ENCODE peak calls at places on chromosome 22, in six cellular contexts. Q is ACHN, H is amygdala, X is kidney glomerular epithelial cell, D is LoVo, A is glutamatergic neuron. N is an unnamed sample.

GRCh38 chr22:36156515-36157419 is 3.8 kb downstream of the APOL3 start:
- DNase-seq in Q (peak), H (no peak), X (peak), D (peak), A (no peak), N (no peak)

GRCh38 chr22:23673826-23674690 is 16.8 kb upstream of the RGL4 start:
- DNase-seq in Q (no peak), H (no peak), X (no peak), D (no peak), A (no peak), N (no peak)

GRCh38 chr22:23180301-23180892 is at the start of gene BCR:
- DNase-seq in Q (peak), H (no peak), X (peak), D (peak), A (peak), N (peak)

GRCh38 chr22:46319319-46319718 is 16.2 kb upstream of the TRMU start:
- DNase-seq in Q (no peak), H (no peak), X (no peak), D (no peak), A (no peak), N (no peak)

GRCh38 chr22:46491936-46492335 is 45.5 kb downstream of the CELSR1 start:
- DNase-seq in Q (no peak), H (no peak), X (no peak), D (no peak), A (peak), N (no peak)

GRCh38 chr22:44485494-44485893 is 12.5 kb downstream of the RTL6 start:
- DNase-seq in Q (no peak), H (no peak), X (no peak), D (no peak), A (no peak), N (no peak)

GRCh38 chr22:44580756-44581435 is 82.9 kb upstream of the RTL6 start:
- DNase-seq in Q (no peak), H (no peak), X (no peak), D (no peak), A (no peak), N (no peak)

GRCh38 chr22:49925525-49926128 is 7.2 kb downstream of the CRELD2 start:
- DNase-seq in Q (no peak), H (no peak), X (no peak), D (no peak), A (no peak), N (no peak)

GRCh38 chr22:45179276-45180049 is 15.7 kb downstream of the NUP50 start:
- DNase-seq in Q (no peak), H (no peak), X (no peak), D (no peak), A (no peak), N (no peak)

GRCh38 chr22:42152661-42153270 is 22.2 kb upstream of the CYP2D6 start:
- DNase-seq in Q (no peak), H (no peak), X (no peak), D (no peak), A (no peak), N (no peak)

GRCh38 chr22:49827853-49828598 is at the start of gene BRD1:
- DNase-seq in Q (peak), H (no peak), X (peak), D (peak), A (peak), N (no peak)

GRCh38 chr22:23146842-23147205 is 1.5 kb downstream of the RAB36 start:
- DNase-seq in Q (no peak), H (no peak), X (no peak), D (no peak), A (no peak), N (no peak)

GRCh38 chr22:27493797-27494196 is 307.8 kb downstream of the MN1 start:
- DNase-seq in Q (no peak), H (no peak), X (no peak), D (no peak), A (no peak), N (no peak)

GRCh38 chr22:46673677-46674236 is 53.6 kb downstream of the GRAMD4 start:
- DNase-seq in Q (no peak), H (no peak), X (no peak), D (no peak), A (no peak), N (no peak)

GRCh38 chr22:41910599-41911291 is 4.1 kb downstream of the SHISA8 start:
- DNase-seq in Q (no peak), H (no peak), X (no peak), D (no peak), A (peak), N (no peak)

GRCh38 chr22:47110817-47111443 is 348.5 kb downstream of the TBC1D22A start:
- DNase-seq in Q (no peak), H (no peak), X (no peak), D (no peak), A (no peak), N (no peak)

GRCh38 chr22:26316732-26317131 is 112.3 kb upstream of the ASPHD2 start:
- DNase-seq in Q (no peak), H (no peak), X (no peak), D (no peak), A (no peak), N (no peak)

GRCh38 chr22:48870436-48870835 is 957.2 kb downstream of the BRD1 start:
- DNase-seq in Q (no peak), H (no peak), X (no peak), D (no peak), A (no peak), N (no peak)

GRCh38 chr22:49999063-49999900 is 13.3 kb downstream of the IL17REL start:
- DNase-seq in Q (no peak), H (no peak), X (no peak), D (no peak), A (peak), N (no peak)

GRCh38 chr22:47474895-47475294 is 712.4 kb downstream of the TBC1D22A start:
- DNase-seq in Q (no peak), H (no peak), X (no peak), D (no peak), A (no peak), N (no peak)

GRCh38 chr22:31995807-31996206 is 47.3 kb upstream of the SLC5A1 start:
- DNase-seq in Q (no peak), H (no peak), X (no peak), D (no peak), A (no peak), N (no peak)

GRCh38 chr22:43561421-43562178 is 149.8 kb downstream of the MPPED1 start:
- DNase-seq in Q (no peak), H (no peak), X (no peak), D (no peak), A (peak), N (no peak)

GRCh38 chr22:39427751-39428596 is 28.4 kb downstream of the TAB1 start:
- DNase-seq in Q (no peak), H (no peak), X (no peak), D (no peak), A (no peak), N (no peak)

GRCh38 chr22:25219948-25220442 is 556 bp downstream of the CRYBB2 start:
- DNase-seq in Q (no peak), H (no peak), X (no peak), D (no peak), A (no peak), N (no peak)